ENCODE peak calls at places on chromosomes 3 and 15, in six cellular contexts. C is heart right ventricle; L is CD8-positive, alpha-beta T cell; E is sigmoid colon; W is mammary epithelial cell; Z is uterus. Q is an unnamed sample.

GRCh38 chr3:183006396-183007002 is 26.2 kb upstream of the DCUN1D1 start:
- DNase-seq in C (no peak), L (no peak), E (no peak), W (no peak), Z (no peak), Q (no peak)

GRCh38 chr3:83048556-83048955 is 1287.1 kb upstream of the GBE1 start:
- DNase-seq in C (no peak), L (no peak), E (no peak), W (no peak), Z (no peak), Q (no peak)

GRCh38 chr15:73921257-73921890 is 4.9 kb upstream of the LOXL1 start:
- DNase-seq in C (peak; percentile 81), L (no peak), E (no peak), W (no peak), Z (no peak), Q (no peak)

GRCh38 chr3:36792342-36792741 is 28.0 kb upstream of the DCLK3 start:
- DNase-seq in C (no peak), L (no peak), E (no peak), W (peak; percentile 27), Z (no peak), Q (no peak)

GRCh38 chr3:52441122-52441771 is 3.7 kb downstream of the SEMA3G start:
- DNase-seq in C (no peak), L (no peak), E (peak; percentile 51), W (no peak), Z (no peak), Q (no peak)

GRCh38 chr3:72334681-72335457 is 513.4 kb downstream of the SHQ1 start:
- DNase-seq in C (no peak), L (no peak), E (no peak), W (no peak), Z (no peak), Q (no peak)

GRCh38 chr3:86837871-86838270 is 153.1 kb downstream of the VGLL3 start:
- DNase-seq in C (no peak), L (no peak), E (no peak), W (no peak), Z (no peak), Q (no peak)

GRCh38 chr3:80889643-80890042 is 871.8 kb downstream of the GBE1 start:
- DNase-seq in C (no peak), L (no peak), E (no peak), W (no peak), Z (no peak), Q (no peak)

GRCh38 chr3:101936419-101937331 is 87.4 kb downstream of the NFKBIZ start:
- DNase-seq in C (no peak), L (peak; percentile 13), E (no peak), W (peak; percentile 94), Z (no peak), Q (no peak)

GRCh38 chr3:48919215-48920138 is 835 bp downstream of the ARIH2 start:
- DNase-seq in C (peak; percentile 25), L (peak; percentile 46), E (no peak), W (peak; percentile 52), Z (no peak), Q (no peak)

GRCh38 chr3:59108091-59108815 is 58.4 kb upstream of the CFAP20DC start:
- DNase-seq in C (no peak), L (no peak), E (no peak), W (peak; percentile 32), Z (no peak), Q (no peak)

GRCh38 chr3:173065543-173065970 is 75.5 kb downstream of the SPATA16 start:
- DNase-seq in C (peak; percentile 22), L (no peak), E (no peak), W (no peak), Z (no peak), Q (no peak)

GRCh38 chr15:99706557-99707303 is 26.5 kb downstream of the LYSMD4 start:
- DNase-seq in C (no peak), L (no peak), E (no peak), W (no peak), Z (no peak), Q (no peak)

GRCh38 chr3:50487181-50487580 is 16.3 kb downstream of the CACNA2D2 start:
- DNase-seq in C (no peak), L (no peak), E (no peak), W (peak; percentile 11), Z (no peak), Q (no peak)

GRCh38 chr15:74013374-74013893 is 18.9 kb downstream of the PML start:
- DNase-seq in C (no peak), L (no peak), E (no peak), W (no peak), Z (no peak), Q (no peak)

GRCh38 chr15:60967728-60968127 is 261.4 kb downstream of the RORA start:
- DNase-seq in C (no peak), L (no peak), E (no peak), W (no peak), Z (no peak), Q (no peak)

GRCh38 chr3:32359766-32360513 is 31.7 kb upstream of the CMTM7 start:
- DNase-seq in C (no peak), L (no peak), E (no peak), W (no peak), Z (no peak), Q (no peak)

GRCh38 chr3:127095774-127096173 is 97.2 kb upstream of the PRR23E start:
- DNase-seq in C (no peak), L (no peak), E (no peak), W (no peak), Z (no peak), Q (no peak)

GRCh38 chr3:125123906-125124305 is 68.1 kb upstream of the HEG1 start:
- DNase-seq in C (no peak), L (no peak), E (no peak), W (no peak), Z (no peak), Q (no peak)

GRCh38 chr3:71551286-71551919 is 32.1 kb downstream of the FOXP1 start:
- DNase-seq in C (no peak), L (no peak), E (no peak), W (peak; percentile 55), Z (no peak), Q (no peak)

GRCh38 chr3:65703820-65704219 is 334.9 kb downstream of the MAGI1 start:
- DNase-seq in C (no peak), L (no peak), E (no peak), W (no peak), Z (no peak), Q (no peak)

GRCh38 chr15:67185621-67186225 is 68.7 kb downstream of the AAGAB start:
- DNase-seq in C (no peak), L (no peak), E (no peak), W (peak; percentile 56), Z (peak; percentile 12), Q (no peak)

GRCh38 chr3:130044370-130044769 is 37.3 kb upstream of the ALG1L2 start:
- DNase-seq in C (no peak), L (no peak), E (no peak), W (no peak), Z (no peak), Q (no peak)

GRCh38 chr15:44308415-44308814 is 19.9 kb downstream of the GOLM2 start:
- DNase-seq in C (no peak), L (no peak), E (no peak), W (no peak), Z (no peak), Q (no peak)

GRCh38 chr15:59515190-59515589 is 77.2 kb downstream of the FAM81A start:
- DNase-seq in C (no peak), L (no peak), E (no peak), W (no peak), Z (no peak), Q (no peak)

GRCh38 chr3:131535131-131535530 is 32.4 kb upstream of the MRPL3 start:
- DNase-seq in C (no peak), L (no peak), E (no peak), W (peak; percentile 68), Z (no peak), Q (no peak)

GRCh38 chr3:12423918-12424634 is 60.2 kb upstream of the TSEN2 start:
- DNase-seq in C (no peak), L (no peak), E (no peak), W (no peak), Z (no peak), Q (no peak)

GRCh38 chr3:5568451-5568850 is 380.9 kb downstream of the EDEM1 start:
- DNase-seq in C (no peak), L (no peak), E (no peak), W (peak; percentile 1), Z (no peak), Q (no peak)
- TF ChIP-seq CTCF in C (no peak), L (no peak), E (no peak), W (peak; percentile 6), Z (no peak), Q (no peak)

DNA sequence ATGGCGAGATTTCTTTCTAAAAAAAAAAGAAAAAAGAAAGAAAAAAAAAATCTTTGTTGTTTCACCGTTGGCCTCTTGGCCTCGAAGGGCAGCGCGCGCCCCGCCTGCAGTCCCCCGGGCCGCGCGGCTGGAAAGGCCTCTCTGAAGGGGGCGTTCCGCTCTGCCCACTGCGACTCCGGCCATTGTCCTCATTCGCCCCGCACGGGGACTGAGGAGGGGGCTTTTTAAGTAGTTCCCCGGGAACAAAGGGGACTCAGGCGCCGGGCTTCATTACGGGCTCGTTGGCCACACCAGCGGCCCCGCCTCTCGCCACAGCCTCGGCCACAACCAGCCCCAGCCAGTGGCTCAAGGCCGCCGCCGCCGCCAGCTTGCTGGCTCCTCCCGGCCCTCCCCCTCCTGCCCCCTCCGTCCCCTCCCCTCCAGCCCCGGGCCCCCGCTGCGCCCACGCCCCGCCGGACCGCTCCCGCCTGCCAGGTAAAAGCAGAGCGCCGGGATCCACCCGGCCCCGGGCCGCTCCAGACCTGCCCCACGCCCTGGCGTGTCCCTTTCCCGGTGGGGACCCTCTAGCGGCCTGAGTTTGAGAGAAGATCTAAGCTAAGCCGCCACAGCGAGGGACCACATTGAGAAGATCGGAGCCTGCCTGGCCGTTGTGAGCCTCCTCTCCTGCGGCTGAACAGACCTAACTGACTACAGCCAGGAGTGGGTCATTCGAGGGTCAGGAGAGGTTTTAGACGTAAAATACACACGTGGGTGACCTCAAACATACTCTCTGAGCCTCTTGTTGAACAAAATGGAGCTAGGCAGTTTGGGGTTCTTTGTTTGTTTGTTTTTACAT is 54.1 kb downstream of the CPN2 start:
- DNase-seq in C (no peak), L (no peak), E (peak; percentile 68), W (no peak), Z (no peak), Q (no peak)
- H3K4me3 ChIP-seq in C (peak overlapping the region; percentile 28), L (no peak overlapping the region), E (peak overlapping the region; percentile 25), W (peak overlapping the region; percentile 23), Z (peak overlapping the region; percentile 16), Q (peak overlapping the region; percentile 16)

GRCh38 chr3:13713396-13713795 is 164.5 kb downstream of the FBLN2 start:
- DNase-seq in C (peak; percentile 1), L (peak; percentile 8), E (peak; percentile 46), W (no peak), Z (no peak), Q (no peak)
- H3K9me3 ChIP-seq in C (no peaks in the 10 kb centered on the region), L (no peaks in the 10 kb centered on the region), E (no peaks in the 10 kb centered on the region), W (no peaks in the 10 kb centered on the region), Z (no peaks in the 10 kb centered on the region), Q (peaks cover 31% of the 10 kb centered on the region)

DNA sequence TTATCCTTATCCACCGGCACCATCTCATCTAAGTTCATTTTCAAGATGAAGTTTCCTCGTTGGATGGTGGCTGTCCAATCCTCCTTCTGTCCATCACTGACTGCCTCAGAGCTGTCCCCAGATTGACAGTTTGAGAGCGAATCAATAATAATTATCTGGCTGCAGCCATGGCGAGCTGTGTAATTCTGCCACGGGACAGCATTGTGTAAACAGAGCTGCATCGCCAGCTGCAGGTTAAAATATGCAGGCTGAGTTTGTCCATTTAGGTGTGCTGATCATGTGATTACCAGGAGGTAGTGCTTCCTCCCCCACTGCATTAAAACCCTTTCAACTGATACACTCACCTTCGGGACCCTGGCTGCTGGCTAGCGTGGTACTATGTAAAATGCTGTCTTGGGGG is 461.9 kb upstream of the ONECUT1 start:
- DNase-seq in C (no peak), L (no peak), E (no peak), W (no peak), Z (no peak), Q (no peak)
- TF ChIP-seq CTCF in C (no peak), L (no peak), E (no peak), W (no peak), Z (no peak), Q (no peak)